ENCODE peak calls at places on chromosomes 1 and 21, in four cellular contexts. P is neuronal stem cell, J is left lung, M is A549. S is an unnamed sample.

GRCh38 chr1:61588736-61589381 is 136.1 kb downstream of the TM2D1 start:
- DNase-seq in P (peak; percentile 50), J (peak; percentile 38), M (peak; percentile 43), S (no peak)

GRCh38 chr1:27301582-27302199 is 20.3 kb upstream of the TMEM222 start:
- DNase-seq in P (no peak), J (no peak), M (no peak), S (no peak)

GRCh38 chr1:173392895-173393654 is 84.1 kb upstream of the PRDX6 start:
- DNase-seq in P (no peak), J (no peak), M (peak; percentile 16), S (no peak)

GRCh38 chr1:194024659-194025058 is 838.2 kb upstream of the B3GALT2 start:
- DNase-seq in P (no peak), J (no peak), M (no peak), S (no peak)

GRCh38 chr1:9233241-9233941 is 1.2 kb upstream of the H6PD start:
- DNase-seq in P (no peak), J (peak; percentile 79), M (no peak), S (peak; percentile 95)

GRCh38 chr21:29130234-29130993 is at the start of gene MAP3K7CL:
- DNase-seq in P (no peak), J (peak; percentile 50), M (no peak), S (peak; percentile 82)

GRCh38 chr21:44758141-44758561 is 43.5 kb downstream of the UBE2G2 start:
- DNase-seq in P (no peak), J (no peak), M (no peak), S (peak; percentile 36)

GRCh38 chr1:195763146-195763906 is 844.9 kb downstream of the KCNT2 start:
- DNase-seq in P (no peak), J (no peak), M (no peak), S (no peak)

GRCh38 chr1:32005522-32005921 is 8.1 kb upstream of the KHDRBS1 start:
- DNase-seq in P (no peak), J (no peak), M (no peak), S (no peak)

GRCh38 chr1:48947761-48948537 is 171.3 kb upstream of the BEND5 start:
- DNase-seq in P (no peak), J (no peak), M (no peak), S (no peak)

GRCh38 chr1:108877858-108878257 is 1.1 kb downstream of the GPSM2 start:
- DNase-seq in P (no peak), J (no peak), M (no peak), S (no peak)
- H3K27ac ChIP-seq in P (no peak overlapping the region), J (peak overlapping the region; percentile 71), M (peak overlapping the region; percentile 84), S (peak overlapping the region; percentile 88)

GRCh38 chr1:15406911-15407559 is 2.7 kb upstream of the EFHD2 start:
- DNase-seq in P (no peak), J (no peak), M (no peak), S (peak; percentile 84)
- H3K27ac ChIP-seq in P (no peak overlapping the region), J (no peak overlapping the region), M (peak overlapping the region; percentile 37), S (peak overlapping the region; percentile 33)

DNA sequence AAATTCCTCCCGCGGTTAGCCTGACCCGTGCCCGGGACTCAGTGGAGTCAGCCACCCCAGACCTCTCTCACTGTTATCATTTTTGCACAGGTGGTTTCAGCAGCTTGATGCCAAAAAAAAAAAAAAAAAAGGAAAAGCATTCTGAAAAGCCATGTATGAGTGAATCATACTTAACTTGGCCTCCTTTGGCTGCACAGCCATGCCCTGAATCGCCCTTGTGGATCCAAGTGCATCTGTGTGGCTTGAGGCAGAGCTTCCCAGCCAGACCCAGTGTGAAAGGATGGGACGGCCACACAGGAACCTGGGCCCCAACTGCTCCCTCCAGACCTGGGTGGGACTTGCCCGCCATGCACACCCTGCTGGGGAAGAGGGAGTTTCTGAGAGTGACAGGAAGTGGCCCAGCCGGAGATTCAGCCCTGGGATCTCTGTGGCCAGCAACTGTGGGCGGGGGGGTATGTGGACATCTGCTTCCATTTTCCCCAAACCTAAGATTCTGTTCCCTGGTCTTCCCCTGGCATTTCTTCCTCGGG is 8.6 kb downstream of the YBEY start:
- DNase-seq in P (no peak), J (no peak), M (no peak), S (no peak)
- H3K27ac ChIP-seq in P (no peak overlapping the region), J (no peak overlapping the region), M (no peak overlapping the region), S (peak overlapping the region; percentile 3)

GRCh38 chr1:41547336-41547735 is 62.9 kb upstream of the EDN2 start:
- DNase-seq in P (no peak), J (no peak), M (no peak), S (peak; percentile 32)

GRCh38 chr1:41545996-41546938 is 61.8 kb upstream of the EDN2 start:
- DNase-seq in P (no peak), J (no peak), M (no peak), S (peak; percentile 35)

GRCh38 chr1:41542196-41542955 is 57.9 kb upstream of the EDN2 start:
- DNase-seq in P (no peak), J (no peak), M (no peak), S (peak; percentile 37)

GRCh38 chr1:41547781-41548560 is 63.5 kb upstream of the EDN2 start:
- DNase-seq in P (no peak), J (no peak), M (no peak), S (peak; percentile 36)
- H3K27ac ChIP-seq in P (no peak overlapping the region), J (no peak overlapping the region), M (no peak overlapping the region), S (no peak overlapping the region)

GRCh38 chr21:33762798-33763572 is 120.7 kb downstream of the ITSN1 start:
- DNase-seq in P (no peak), J (no peak), M (no peak), S (no peak)
- H3K27ac ChIP-seq in P (no peak overlapping the region), J (no peak overlapping the region), M (peak overlapping the region; percentile 77), S (no peak overlapping the region)

GRCh38 chr21:45834026-45834715 is 147.4 kb upstream of the COL6A1 start:
- DNase-seq in P (no peak), J (no peak), M (no peak), S (peak; percentile 49)

GRCh38 chr21:45830720-45831366 is 150.7 kb upstream of the COL6A1 start:
- DNase-seq in P (no peak), J (no peak), M (no peak), S (peak; percentile 57)

GRCh38 chr21:45833437-45833836 is 148.1 kb upstream of the COL6A1 start:
- DNase-seq in P (no peak), J (no peak), M (no peak), S (no peak)

GRCh38 chr21:45830221-45830640 is 151.3 kb upstream of the COL6A1 start:
- DNase-seq in P (no peak), J (no peak), M (no peak), S (no peak)

GRCh38 chr21:45831991-45832740 is 149.4 kb upstream of the COL6A1 start:
- DNase-seq in P (no peak), J (no peak), M (no peak), S (peak; percentile 43)
- H3K27ac ChIP-seq in P (no peak overlapping the region), J (no peak overlapping the region), M (no peak overlapping the region), S (no peak overlapping the region)

DNA sequence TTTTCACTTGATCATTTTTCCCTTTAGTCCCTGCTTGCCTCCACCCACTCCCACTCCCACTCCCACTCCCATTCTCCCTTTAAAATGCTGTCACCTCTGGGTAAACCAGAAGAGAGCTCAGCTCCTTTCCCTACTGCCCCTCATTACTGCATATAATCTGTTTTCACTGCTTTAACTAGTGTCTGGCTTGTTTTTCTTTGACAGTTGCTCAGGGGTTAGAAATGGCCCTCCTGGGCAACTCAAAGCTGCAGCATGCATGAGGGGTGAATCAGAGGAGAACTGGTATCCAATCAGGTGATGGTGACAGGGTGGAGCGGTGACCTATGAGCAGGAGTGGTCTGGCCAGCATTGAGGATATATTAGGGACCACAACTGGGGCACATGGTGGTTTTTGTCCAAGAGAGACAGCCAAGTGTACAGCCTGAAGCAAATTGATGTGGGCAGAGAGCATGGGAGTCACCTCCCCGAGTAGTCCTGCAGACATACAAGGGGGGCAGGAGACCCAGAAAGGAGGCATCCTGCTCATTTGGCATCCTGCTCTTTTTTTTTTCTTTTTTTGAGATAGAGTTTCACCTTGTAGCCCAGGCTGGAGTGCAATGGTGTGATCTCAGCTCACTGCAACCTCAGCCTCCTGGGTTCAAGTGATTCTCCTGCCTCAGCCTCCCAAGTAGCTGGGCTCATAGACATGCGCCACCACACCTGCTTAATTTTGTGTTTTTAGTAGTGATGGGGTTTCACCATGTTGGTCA is 42.7 kb upstream of the SRSF10 start:
- DNase-seq in P (no peak), J (no peak), M (peak; percentile 79), S (no peak)
- H3K27ac ChIP-seq in P (no peak overlapping the region), J (no peak overlapping the region), M (peak overlapping the region; percentile 99), S (no peak overlapping the region)

S was measured in suprapubic skin.